ENCODE peak calls at places on chromosomes 5 and 9, in eight cellular contexts. W is GM23338, Q is GM23248, E is IMR-90, C is astrocyte, X is fibroblast of lung, T is mammary epithelial cell, F is HCT116. H is an unnamed sample. For H3K4me1, the result is how much of the 10 kb centered on the place peaks cover.

GRCh38 chr5:133869675-133869978 is 98.8 kb downstream of the C5orf15 start:
- DNase-seq in W (no peak), Q (peak), E (no peak), C (no peak), X (no peak), T (no peak), F (no peak), H (peak)

GRCh38 chr9:136769710-136770191 is 5.4 kb upstream of the LCN15 start:
- DNase-seq in W (peak), Q (peak), E (no peak), C (no peak), X (no peak), T (no peak), F (no peak), H (peak)

GRCh38 chr9:5205071-5205470 is 19.6 kb upstream of the INSL6 start:
- DNase-seq in W (no peak), Q (no peak), E (no peak), C (no peak), X (no peak), T (peak), F (no peak), H (peak)

GRCh38 chr5:145130996-145131395 is 704.1 kb downstream of the PRELID2 start:
- DNase-seq in W (peak), Q (peak), E (no peak), C (no peak), X (peak), T (no peak), F (no peak), H (no peak)

GRCh38 chr5:67963789-67964519 is 251.6 kb upstream of the PIK3R1 start:
- DNase-seq in W (no peak), Q (no peak), E (no peak), C (no peak), X (no peak), T (peak), F (no peak), H (no peak)

GRCh38 chr9:105912868-105913516 is 218.7 kb downstream of the TMEM38B start:
- DNase-seq in W (no peak), Q (no peak), E (no peak), C (no peak), X (no peak), T (peak), F (peak), H (peak)

GRCh38 chr5:176653986-176654385 is 6.7 kb downstream of the TSPAN17 start:
- DNase-seq in W (no peak), Q (no peak), E (no peak), C (no peak), X (no peak), T (no peak), F (no peak), H (no peak)

GRCh38 chr5:56480305-56481146 is 247.4 kb upstream of the ANKRD55 start:
- DNase-seq in W (peak), Q (peak), E (peak), C (peak), X (peak), T (peak), F (no peak), H (peak)

GRCh38 chr5:154997746-154998145 is 15.8 kb upstream of the KIF4B start:
- DNase-seq in W (no peak), Q (no peak), E (peak), C (peak), X (peak), T (peak), F (no peak), H (peak)

GRCh38 chr9:118422513-118422912 is 718.3 kb downstream of the TLR4 start:
- DNase-seq in W (no peak), Q (no peak), E (no peak), C (no peak), X (no peak), T (no peak), F (no peak), H (no peak)

GRCh38 chr9:136137321-136138054 is 18.8 kb upstream of the TMEM250 start:
- DNase-seq in W (no peak), Q (no peak), E (no peak), C (no peak), X (no peak), T (no peak), F (no peak), H (peak)

GRCh38 chr9:81787747-81788632 is 98.6 kb upstream of the TLE1 start:
- DNase-seq in W (no peak), Q (peak), E (peak), C (peak), X (peak), T (peak), F (no peak), H (peak)

GRCh38 chr5:100566382-100567141 is 31.4 kb downstream of the FAM174A start:
- DNase-seq in W (no peak), Q (no peak), E (no peak), C (no peak), X (no peak), T (no peak), F (no peak), H (no peak)

GRCh38 chr5:74576941-74577456 is 63.5 kb downstream of the ENC1 start:
- DNase-seq in W (no peak), Q (peak), E (peak), C (peak), X (peak), T (peak), F (no peak), H (no peak)

GRCh38 chr9:20508242-20508641 is 114.1 kb downstream of the MLLT3 start:
- DNase-seq in W (no peak), Q (no peak), E (no peak), C (no peak), X (no peak), T (no peak), F (no peak), H (no peak)

DNA sequence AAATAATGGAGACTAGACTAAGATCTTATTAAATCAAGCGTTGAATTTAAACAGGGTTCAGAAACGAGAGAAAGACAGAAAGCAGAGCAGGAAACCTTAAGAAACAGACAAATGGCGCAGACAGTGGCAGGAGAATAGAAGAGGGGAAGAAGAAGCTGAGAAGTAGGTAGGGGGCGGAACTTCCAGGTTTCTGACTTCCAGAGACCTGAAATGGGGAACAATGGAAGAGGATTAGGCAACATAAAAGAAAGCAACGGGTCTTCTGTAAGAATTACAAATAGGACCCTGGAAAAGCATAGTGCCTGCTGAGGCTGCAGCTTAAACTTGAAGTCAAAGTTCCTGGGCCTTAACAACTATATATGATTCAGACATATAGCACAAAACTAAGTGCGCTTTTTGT is 101.7 kb downstream of the BNC2 start:
- DNase-seq in W (peak), Q (no peak), E (no peak), C (no peak), X (no peak), T (no peak), F (no peak), H (no peak)
- H3K27ac ChIP-seq in W (peak), Q (no peak), E (no peak), C (no peak), X (no peak), T (no peak), F (no peak), H (no peak)

GRCh38 chr5:137621306-137621705 is 114.6 kb downstream of the KLHL3 start:
- DNase-seq in W (no peak), Q (peak), E (no peak), C (no peak), X (no peak), T (no peak), F (no peak), H (no peak)
- H3K4me1 ChIP-seq in W (under half), Q (half or more), E (under half), C (under half), X (under half), T (under half), F (under half), H (under half)

DNA sequence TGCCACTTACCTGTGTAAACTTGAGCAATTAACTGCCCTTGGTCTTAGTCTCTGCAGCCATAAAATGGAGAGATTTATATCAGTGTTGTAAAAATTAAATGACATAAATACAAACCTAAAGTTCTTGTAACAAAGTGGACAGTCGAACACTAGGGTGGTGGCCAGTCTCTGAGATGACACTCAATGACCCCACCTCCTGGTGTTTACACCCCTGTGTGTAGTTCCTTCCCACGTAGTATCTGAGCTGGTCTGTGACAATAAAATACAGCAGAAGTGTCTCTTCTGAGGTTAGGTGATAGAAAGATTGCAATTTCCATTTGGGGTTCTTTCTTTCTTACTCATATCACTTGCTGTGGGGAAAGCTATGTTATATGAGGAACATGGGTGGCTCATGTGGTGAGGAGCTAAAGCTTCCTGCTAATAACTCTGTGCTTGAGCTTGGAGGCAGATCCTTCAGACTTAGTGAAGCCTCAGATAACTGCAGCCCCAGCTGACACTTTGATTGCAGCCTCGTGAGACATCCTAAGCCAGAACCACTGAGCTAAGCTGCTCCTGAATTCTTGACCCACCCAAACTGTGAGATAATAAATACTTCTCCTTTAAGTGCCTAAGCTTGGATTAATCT is 173.4 kb upstream of the CHD1 start:
- DNase-seq in W (no peak), Q (peak), E (no peak), C (no peak), X (no peak), T (no peak), F (no peak), H (no peak)
- H2AFZ ChIP-seq in W (no peak), Q (no peak), E (no peak), C (no peak), X (no peak), T (no peak), F (no peak), H (no peak)

DNA sequence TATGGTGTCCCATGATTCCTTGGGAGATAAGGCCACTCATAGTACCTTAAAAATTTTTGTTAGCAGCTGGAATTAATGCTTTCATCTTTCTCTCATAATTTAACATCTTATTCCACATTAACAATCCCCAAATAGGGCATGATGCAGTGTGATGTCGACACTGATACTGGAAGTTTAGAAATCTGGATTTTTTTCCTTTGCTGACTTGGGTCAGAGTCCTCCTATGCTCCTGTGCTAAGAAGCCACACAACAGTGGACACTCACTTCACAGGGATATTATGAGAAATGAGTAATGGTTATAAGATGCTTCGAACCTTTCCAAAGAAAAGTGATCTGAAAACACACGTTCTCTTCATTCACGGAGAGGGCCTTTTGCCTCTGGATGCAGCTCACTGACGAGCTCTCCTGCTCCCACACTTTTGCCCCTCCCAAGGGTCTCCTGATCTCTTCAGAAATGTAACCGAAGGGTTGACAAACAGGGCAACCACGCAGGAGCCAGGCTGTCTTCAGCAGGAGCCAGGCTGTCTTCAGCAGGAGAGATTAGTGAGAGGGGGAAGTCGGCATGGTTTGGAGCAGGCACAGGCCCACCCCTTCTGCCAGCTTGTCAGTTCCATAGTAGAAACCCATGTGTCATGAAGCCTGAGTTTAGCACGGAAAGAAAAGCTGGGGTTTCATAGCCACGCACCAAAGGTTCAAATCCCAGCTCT is 247.8 kb downstream of the AOPEP start:
- DNase-seq in W (no peak), Q (peak), E (no peak), C (no peak), X (no peak), T (no peak), F (no peak), H (no peak)
- H3K27ac ChIP-seq in W (no peak), Q (peak), E (no peak), C (peak), X (no peak), T (no peak), F (no peak), H (no peak)

GRCh38 chr5:143168877-143169810 is 234.3 kb downstream of the NR3C1 start:
- DNase-seq in W (no peak), Q (no peak), E (no peak), C (no peak), X (no peak), T (no peak), F (no peak), H (no peak)

GRCh38 chr5:143170977-143171376 is 232.5 kb downstream of the NR3C1 start:
- DNase-seq in W (no peak), Q (no peak), E (no peak), C (no peak), X (no peak), T (no peak), F (no peak), H (no peak)

GRCh38 chr5:143168171-143168681 is 235.3 kb downstream of the NR3C1 start:
- DNase-seq in W (no peak), Q (peak), E (no peak), C (no peak), X (no peak), T (no peak), F (no peak), H (no peak)

GRCh38 chr5:143172736-143173135 is 230.8 kb downstream of the NR3C1 start:
- DNase-seq in W (no peak), Q (no peak), E (no peak), C (no peak), X (no peak), T (no peak), F (no peak), H (no peak)

DNA sequence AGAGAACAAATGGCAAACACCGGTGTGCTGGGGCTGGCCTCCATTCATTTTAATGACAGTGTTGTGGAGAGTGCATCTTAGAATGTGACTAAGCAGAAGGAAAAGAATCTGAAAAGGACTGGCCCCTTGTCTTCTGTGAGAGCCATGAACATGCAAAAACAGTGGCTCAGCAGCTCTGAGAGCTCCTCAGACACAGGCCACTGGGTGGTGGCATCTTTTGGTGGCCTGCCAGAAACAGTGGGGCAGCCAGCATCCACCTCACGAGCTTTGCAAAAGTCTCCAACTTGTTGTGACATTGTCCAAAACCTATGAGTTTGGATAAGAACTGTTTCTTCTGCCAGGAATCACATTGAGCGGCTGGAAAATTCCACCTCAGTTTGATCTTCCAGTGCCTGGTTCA is 233.4 kb downstream of the NR3C1 start:
- DNase-seq in W (no peak), Q (no peak), E (no peak), C (no peak), X (no peak), T (no peak), F (no peak), H (no peak)
- H3K4me1 ChIP-seq in W (under half), Q (under half), E (under half), C (under half), X (under half), T (under half), F (under half), H (under half)

GRCh38 chr9:109737295-109737694 is 42.7 kb upstream of the PALM2AKAP2 start:
- DNase-seq in W (no peak), Q (no peak), E (no peak), C (no peak), X (no peak), T (no peak), F (no peak), H (peak)

GRCh38 chr9:109733690-109734089 is 46.3 kb upstream of the PALM2AKAP2 start:
- DNase-seq in W (peak), Q (peak), E (peak), C (peak), X (peak), T (peak), F (no peak), H (peak)

GRCh38 chr9:109739760-109740159 is 40.2 kb upstream of the PALM2AKAP2 start:
- DNase-seq in W (no peak), Q (no peak), E (no peak), C (no peak), X (no peak), T (no peak), F (no peak), H (peak)

GRCh38 chr9:109734814-109735213 is 45.2 kb upstream of the PALM2AKAP2 start:
- DNase-seq in W (no peak), Q (no peak), E (no peak), C (no peak), X (no peak), T (no peak), F (no peak), H (no peak)

GRCh38 chr9:109735796-109736195 is 44.2 kb upstream of the PALM2AKAP2 start:
- DNase-seq in W (no peak), Q (no peak), E (no peak), C (no peak), X (peak), T (no peak), F (no peak), H (no peak)
- H2AFZ ChIP-seq in W (no peak), Q (no peak), E (no peak), C (no peak), X (no peak), T (no peak), F (no peak), H (no peak)

DNA sequence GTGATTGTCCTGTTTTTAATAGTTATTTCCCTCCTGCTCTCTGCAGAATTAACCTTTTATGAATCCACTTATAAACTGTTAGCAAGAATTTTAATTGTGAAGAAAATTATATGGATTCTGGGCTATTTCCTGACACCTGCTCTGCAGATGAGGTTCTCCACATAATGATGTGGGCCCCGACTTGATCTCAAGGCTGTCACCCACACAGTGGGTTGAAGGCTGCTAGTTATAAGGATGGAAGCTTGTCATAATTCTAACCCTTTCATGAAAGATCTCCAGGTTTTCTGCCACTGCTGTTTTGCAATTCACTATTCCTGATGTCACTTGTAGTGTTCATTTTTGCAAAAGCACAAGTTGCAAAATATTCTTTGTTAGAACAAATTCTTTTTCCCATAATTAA is 69.1 kb upstream of the MAN2A1 start:
- DNase-seq in W (no peak), Q (no peak), E (no peak), C (no peak), X (no peak), T (no peak), F (no peak), H (no peak)
- H3K27ac ChIP-seq in W (no peak), Q (no peak), E (no peak), C (no peak), X (no peak), T (no peak), F (no peak), H (no peak)

GRCh38 chr9:38061326-38061947 is 7.6 kb downstream of the SHB start:
- DNase-seq in W (no peak), Q (no peak), E (no peak), C (no peak), X (no peak), T (no peak), F (no peak), H (no peak)
- H3K4me1 ChIP-seq in W (under half), Q (under half), E (half or more), C (half or more), X (under half), T (under half), F (under half), H (under half)

H was measured in PC-3.